ENCODE peak calls at places on chromosomes 4 and X, in nine cellular contexts. Z is HEK293T; X is amygdala; A is EL; C is T follicular helper cell; T is stimulated activated effector memory CD8-positive, alpha-beta T cell treated with anti-CD3 and anti-CD28 coated beads, Interleukin-12 subunit alpha, Interleukin-12 subunit beta, amount 100 ng/mL, for 72 hours; Q is aorta; R is EH; L is fibroblast of the conjunctiva. M is an unnamed sample.

GRCh38 chrX:41382699-41383645 is 49.0 kb downstream of the DDX3X start:
- DNase-seq in R (peak), A (peak), X (no peak), Q (no peak), C (peak), Z (no peak), L (peak), T (no peak), M (no peak)

GRCh38 chrX:154411981-154412340 is 622 bp downstream of the TAFAZZIN start:
- DNase-seq in Z (peak), T (peak), Q (peak), A (peak), R (peak), X (peak), L (no peak), C (no peak), M (peak)

GRCh38 chr4:158170691-158171455 is 2.0 kb downstream of the GASK1B start:
- DNase-seq in X (no peak), T (no peak), L (no peak), Z (no peak), Q (peak), R (no peak), A (peak), C (no peak), M (no peak)

GRCh38 chrX:20530319-20530979 is 263.7 kb upstream of the RPS6KA3 start:
- DNase-seq in R (peak), L (peak), X (peak), Q (peak), T (peak), Z (peak), C (peak), A (peak), M (no peak)

GRCh38 chr4:33722800-33723511 is 2521.4 kb downstream of the ARAP2 start:
- DNase-seq in Q (no peak), A (peak), R (peak), L (peak), X (no peak), C (no peak), Z (no peak), T (no peak), M (no peak)

GRCh38 chr4:76953956-76954355 is 4.4 kb downstream of the SEPTIN11 start:
- DNase-seq in C (no peak), X (no peak), Q (no peak), T (no peak), L (no peak), R (no peak), Z (no peak), A (no peak), M (no peak)

GRCh38 chrX:53230116-53230515 is 5.1 kb upstream of the KDM5C start:
- DNase-seq in Q (no peak), X (no peak), C (no peak), T (no peak), L (no peak), R (no peak), A (no peak), Z (no peak), M (no peak)

GRCh38 chrX:94633237-94633636 is 959.2 kb downstream of the FAM133A start:
- DNase-seq in C (no peak), A (no peak), T (no peak), Z (no peak), L (no peak), Q (no peak), X (no peak), R (no peak), M (no peak)

GRCh38 chrX:68754406-68754805 is 74.4 kb upstream of the EFNB1 start:
- DNase-seq in A (no peak), L (no peak), T (no peak), R (no peak), C (no peak), X (no peak), Z (no peak), Q (no peak), M (no peak)

GRCh38 chrX:49816435-49816834 is 12.7 kb upstream of the PAGE4 start:
- DNase-seq in R (no peak), X (no peak), T (no peak), L (no peak), A (no peak), Z (no peak), Q (no peak), C (no peak), M (no peak)

GRCh38 chr4:19961092-19961491 is 290.6 kb upstream of the SLIT2 start:
- DNase-seq in Z (no peak), T (no peak), A (peak), C (no peak), X (no peak), Q (no peak), L (no peak), R (peak), M (no peak)

M was measured in GM12891.